ENCODE peak calls at places on chromosomes 7 and 10, in nine cellular contexts. W is HepG2; E is neural progenitor cell; M is astrocyte; H is Peyer's patch; G is CD8-positive, alpha-beta memory T cell; Q is IMR-90; S is spleen; P is stomach. I is an unnamed sample.

GRCh38 chr10:29926649-29927048 is 132.7 kb downstream of the JCAD start:
- DNase-seq in G (no peak), S (no peak), P (no peak), H (no peak), E (peak; percentile 32), W (no peak), Q (peak; percentile 73), M (peak; percentile 51), I (no peak)

GRCh38 chr10:51186358-51186757 is 112.1 kb downstream of the PRKG1 start:
- DNase-seq in E (no peak), M (no peak), P (no peak), W (no peak), H (no peak), S (no peak), G (no peak), Q (no peak), I (no peak)

GRCh38 chr10:1179346-1180070 is 123.3 kb downstream of the WDR37 start:
- DNase-seq in S (peak; percentile 46), W (no peak), Q (no peak), M (no peak), E (no peak), G (no peak), H (peak; percentile 31), P (no peak), I (no peak)

GRCh38 chr7:30702200-30702599 is 19.9 kb upstream of the CRHR2 start:
- DNase-seq in Q (no peak), S (peak; percentile 43), W (no peak), H (peak; percentile 52), M (no peak), G (no peak), E (no peak), P (no peak), I (no peak)

GRCh38 chr7:50069613-50070012 is 23.4 kb downstream of the ZPBP start:
- DNase-seq in M (peak; percentile 2), S (peak; percentile 79), H (peak; percentile 49), Q (no peak), W (peak; percentile 12), E (no peak), P (no peak), G (no peak), I (no peak)

GRCh38 chr10:25867321-25867720 is 66.7 kb upstream of the MYO3A start:
- DNase-seq in E (no peak), Q (no peak), W (no peak), S (no peak), M (peak; percentile 41), H (no peak), P (no peak), G (no peak), I (no peak)

GRCh38 chr7:47812460-47813136 is 135.7 kb downstream of the PKD1L1 start:
- DNase-seq in H (no peak), E (no peak), Q (no peak), P (no peak), S (no peak), W (no peak), M (no peak), G (no peak), I (no peak)

GRCh38 chr10:101565936-101566332 is 22.1 kb downstream of the POLL start:
- DNase-seq in H (peak; percentile 31), G (no peak), M (no peak), S (no peak), P (no peak), W (no peak), Q (no peak), E (no peak), I (no peak)

GRCh38 chr10:84944187-84944586 is 615.8 kb downstream of the CCSER2 start:
- DNase-seq in E (no peak), W (no peak), P (no peak), Q (no peak), G (no peak), M (no peak), H (no peak), S (no peak), I (no peak)

GRCh38 chr10:78924319-78925003 is 144.3 kb upstream of the ZMIZ1 start:
- DNase-seq in M (no peak), H (no peak), E (peak; percentile 53), G (peak; percentile 28), Q (no peak), W (no peak), S (peak; percentile 24), P (no peak), I (no peak)

GRCh38 chr7:158313931-158314330 is 273.7 kb downstream of the PTPRN2 start:
- DNase-seq in M (no peak), E (no peak), Q (no peak), P (no peak), S (no peak), W (no peak), G (no peak), H (no peak), I (no peak)

GRCh38 chr7:158316466-158317031 is 271.1 kb downstream of the PTPRN2 start:
- DNase-seq in Q (no peak), G (no peak), H (no peak), M (no peak), S (no peak), W (no peak), P (no peak), E (no peak), I (no peak)

GRCh38 chr7:158314394-158314793 is 273.2 kb downstream of the PTPRN2 start:
- DNase-seq in S (no peak), E (no peak), P (no peak), W (no peak), G (no peak), Q (no peak), M (no peak), H (no peak), I (no peak)

GRCh38 chr7:158315881-158316280 is 271.7 kb downstream of the PTPRN2 start:
- DNase-seq in H (no peak), G (no peak), P (no peak), S (no peak), M (no peak), Q (no peak), W (no peak), E (no peak), I (no peak)

DNA sequence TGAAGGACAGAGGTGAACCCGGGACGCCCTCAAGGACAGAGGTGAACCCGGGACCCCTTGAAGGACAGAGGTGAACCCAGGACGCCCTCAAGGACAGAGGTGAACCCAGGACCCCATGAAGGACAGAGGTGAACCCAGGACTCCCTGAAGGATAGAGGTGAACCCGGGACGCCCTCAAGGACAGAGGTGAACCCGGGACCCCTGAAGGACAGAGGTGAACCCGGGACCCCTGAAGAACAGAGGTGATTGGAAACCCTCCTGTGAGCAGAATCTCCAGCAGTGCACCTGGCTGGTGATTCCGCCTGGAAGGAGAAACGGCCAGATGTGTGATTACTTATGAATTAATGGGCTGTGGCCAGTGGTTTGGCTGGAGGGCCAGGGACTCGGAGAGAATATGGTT is 272.3 kb downstream of the PTPRN2 start:
- DNase-seq in Q (no peak), H (no peak), M (no peak), P (no peak), S (no peak), W (no peak), G (no peak), E (no peak), I (no peak)
- H3K9me3 ChIP-seq in Q (peaks cover 68% of the 10 kb centered on the region), H (no peaks in the 10 kb centered on the region), M (peaks cover 21% of the 10 kb centered on the region), P (no peaks in the 10 kb centered on the region), S (no peaks in the 10 kb centered on the region), W (no peaks in the 10 kb centered on the region), G (no peaks in the 10 kb centered on the region), E (no peaks in the 10 kb centered on the region), I (peaks cover 2% of the 10 kb centered on the region)

GRCh38 chr7:158150234-158150633 is 437.4 kb downstream of the PTPRN2 start:
- DNase-seq in H (no peak), M (no peak), W (no peak), Q (no peak), E (no peak), P (no peak), G (no peak), S (no peak), I (no peak)
- H3K9me3 ChIP-seq in H (no peaks in the 10 kb centered on the region), M (peaks cover 37% of the 10 kb centered on the region), W (peaks cover 22% of the 10 kb centered on the region), Q (peaks cover 52% of the 10 kb centered on the region), E (no peaks in the 10 kb centered on the region), P (no peaks in the 10 kb centered on the region), G (peaks cover 3% of the 10 kb centered on the region), S (no peaks in the 10 kb centered on the region), I (no peaks in the 10 kb centered on the region)

DNA sequence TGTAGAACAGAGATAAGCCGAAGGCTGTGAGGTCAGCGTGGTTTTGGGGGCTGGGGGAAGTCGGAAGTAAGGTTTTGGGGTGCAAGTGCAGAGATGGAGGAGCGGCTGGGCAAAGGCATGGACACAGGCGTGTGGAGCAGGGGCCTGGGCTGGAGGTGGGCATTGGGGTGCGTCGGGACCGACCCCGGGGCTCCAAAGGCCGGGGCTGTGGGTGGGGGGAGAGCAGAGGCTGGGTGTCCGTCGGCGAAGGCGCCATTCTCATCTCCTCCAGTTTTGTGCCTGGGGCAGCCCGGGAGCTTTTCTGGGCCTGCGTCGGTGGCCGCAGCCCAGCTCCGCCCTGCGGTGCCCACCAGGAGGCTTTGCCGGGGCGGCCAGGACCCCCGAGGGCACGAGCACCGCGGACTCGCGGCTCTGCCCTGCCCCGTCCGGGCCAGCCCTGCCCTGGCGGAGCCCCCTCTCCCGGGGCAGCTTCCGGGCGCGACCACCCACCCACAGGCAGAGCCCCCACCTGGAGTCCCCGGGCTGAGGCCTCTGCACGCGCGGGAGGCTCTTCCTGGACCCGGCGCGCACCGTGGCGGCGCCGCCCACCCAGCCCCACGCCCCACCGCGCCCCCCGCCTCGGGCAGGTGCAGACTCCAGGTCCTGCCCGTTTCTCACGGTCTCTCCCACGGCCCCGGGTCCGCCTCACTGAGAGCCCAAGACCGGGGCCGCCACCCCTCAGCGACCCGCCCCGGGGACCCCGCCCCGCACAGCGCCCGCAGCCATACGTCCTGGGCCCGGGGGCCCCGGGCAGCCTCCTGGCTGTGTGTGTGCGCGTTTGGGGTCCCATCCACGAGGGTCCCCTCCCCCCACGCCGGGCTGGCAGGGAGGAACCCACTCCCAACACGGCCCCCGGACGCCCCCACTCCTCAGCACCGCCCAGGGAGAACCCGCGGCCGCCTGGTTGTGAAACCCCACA is 7.7 kb upstream of the SCART1 start:
- DNase-seq in H (no peak), S (no peak), E (no peak), Q (no peak), G (peak; percentile 38), P (peak; percentile 22), M (no peak), W (no peak), I (no peak)
- H3K9me3 ChIP-seq in H (no peaks in the 10 kb centered on the region), S (peaks cover 28% of the 10 kb centered on the region), E (peaks cover 20% of the 10 kb centered on the region), Q (peaks cover 15% of the 10 kb centered on the region), G (peaks cover 9% of the 10 kb centered on the region), P (peaks cover 19% of the 10 kb centered on the region), M (peaks cover 5% of the 10 kb centered on the region), W (peaks cover 27% of the 10 kb centered on the region), I (peaks cover 5% of the 10 kb centered on the region)

GRCh38 chr7:57404343-57404966 is 45.5 kb upstream of the ZNF716 start:
- DNase-seq in P (no peak), M (no peak), E (no peak), H (no peak), S (peak; percentile 81), Q (no peak), W (no peak), G (no peak), I (no peak)

GRCh38 chr7:57404967-57405421 is 45.0 kb upstream of the ZNF716 start:
- DNase-seq in S (peak; percentile 64), P (no peak), G (peak; percentile 20), H (no peak), E (no peak), W (no peak), Q (no peak), M (no peak), I (no peak)

GRCh38 chr7:57403601-57404342 is 46.2 kb upstream of the ZNF716 start:
- DNase-seq in W (no peak), Q (no peak), P (no peak), G (no peak), E (no peak), H (no peak), M (no peak), S (peak; percentile 76), I (no peak)

GRCh38 chr7:57412168-57412567 is 37.8 kb upstream of the ZNF716 start:
- DNase-seq in S (peak; percentile 33), M (no peak), W (no peak), G (no peak), P (no peak), E (no peak), Q (no peak), H (no peak), I (no peak)

GRCh38 chr7:57407125-57407524 is 42.9 kb upstream of the ZNF716 start:
- DNase-seq in S (no peak), M (no peak), E (no peak), P (no peak), G (no peak), W (no peak), H (no peak), Q (no peak), I (no peak)
- H3K9me3 ChIP-seq in S (peaks cover 7% of the 10 kb centered on the region), M (peaks cover 4% of the 10 kb centered on the region), E (peaks cover 13% of the 10 kb centered on the region), P (peaks cover 4% of the 10 kb centered on the region), G (no peaks in the 10 kb centered on the region), W (peaks cover 96% of the 10 kb centered on the region), H (no peaks in the 10 kb centered on the region), Q (peaks cover 22% of the 10 kb centered on the region), I (no peaks in the 10 kb centered on the region)

I was measured in T-helper 17 cell.